ENCODE peak calls at places on chromosome 21, in nine cellular contexts. P is fibroblast of the aortic adventitia, H is GM12878, U is heart left ventricle, V is mammary epithelial cell, E is brain microvascular endothelial cell, F is thoracic aorta, M is A549, A is lung. Y is an unnamed sample.

GRCh38 chr21:29347274-29347681 is 48.6 kb downstream of the BACH1 start:
- DNase-seq in A (no peak), F (no peak), U (no peak), E (no peak), M (no peak), P (no peak), V (no peak), H (no peak), Y (no peak)

GRCh38 chr21:46424621-46425020 is 34.1 kb upstream of the DIP2A start:
- DNase-seq in H (no peak), M (no peak), V (no peak), U (no peak), F (no peak), P (no peak), A (no peak), E (no peak), Y (no peak)

GRCh38 chr21:29217818-29218252 is 80.9 kb upstream of the BACH1 start:
- DNase-seq in A (no peak), P (peak; percentile 98), E (peak; percentile 93), V (peak; percentile 94), F (no peak), H (no peak), U (no peak), M (peak; percentile 86), Y (no peak)

GRCh38 chr21:33481314-33481943 is 1.7 kb upstream of the TMEM50B start:
- DNase-seq in F (no peak), P (no peak), U (no peak), M (no peak), H (no peak), V (no peak), E (no peak), A (no peak), Y (no peak)

GRCh38 chr21:18498428-18498827 is 94.8 kb upstream of the TMPRSS15 start:
- DNase-seq in E (no peak), P (no peak), M (no peak), U (no peak), A (no peak), H (no peak), F (no peak), V (no peak), Y (no peak)

GRCh38 chr21:38741092-38741975 is 64.4 kb upstream of the ETS2 start:
- DNase-seq in E (no peak), H (no peak), M (no peak), F (no peak), P (no peak), U (no peak), V (no peak), A (no peak), Y (no peak)

GRCh38 chr21:17554619-17555472 is 42.0 kb downstream of the CXADR start:
- DNase-seq in P (peak; percentile 16), F (no peak), E (no peak), M (peak; percentile 27), H (no peak), V (no peak), U (no peak), A (no peak), Y (no peak)

GRCh38 chr21:16912075-16912474 is 600.8 kb upstream of the CXADR start:
- DNase-seq in M (no peak), E (peak; percentile 5), V (no peak), F (no peak), U (no peak), P (peak; percentile 52), H (no peak), A (no peak), Y (no peak)

GRCh38 chr21:35020902-35021301 is 28.2 kb downstream of the RUNX1 start:
- DNase-seq in F (no peak), H (no peak), E (no peak), M (no peak), P (peak; percentile 49), V (peak; percentile 51), U (no peak), A (no peak), Y (no peak)

GRCh38 chr21:39911286-39911685 is 44.0 kb downstream of the PCP4 start:
- DNase-seq in E (no peak), H (no peak), F (no peak), M (no peak), V (no peak), U (no peak), P (no peak), A (no peak), Y (no peak)

GRCh38 chr21:30719401-30719800 is 824 bp upstream of the KRTAP21-3 start:
- DNase-seq in U (no peak), V (peak; percentile 45), M (no peak), P (no peak), H (no peak), F (no peak), A (no peak), E (no peak), Y (no peak)

GRCh38 chr21:34351786-34352241 is 12.0 kb upstream of the KCNE2 start:
- DNase-seq in A (no peak), V (no peak), F (no peak), P (peak; percentile 34), H (peak; percentile 28), U (peak; percentile 43), M (peak; percentile 34), E (peak; percentile 41), Y (no peak)

GRCh38 chr21:45136927-45137611 is 62.7 kb downstream of the ADARB1 start:
- DNase-seq in U (peak; percentile 85), E (peak; percentile 87), F (peak; percentile 58), A (peak; percentile 75), P (peak; percentile 90), H (no peak), V (peak; percentile 69), M (peak; percentile 78), Y (peak; percentile 70)

GRCh38 chr21:23531444-23531843 is 2075.8 kb downstream of the MRPL39 start:
- DNase-seq in E (no peak), H (no peak), A (no peak), P (no peak), U (no peak), F (no peak), M (no peak), V (no peak), Y (no peak)

GRCh38 chr21:22125581-22125980 is 1127.4 kb downstream of the NCAM2 start:
- DNase-seq in M (no peak), A (no peak), F (no peak), P (no peak), H (no peak), V (no peak), E (no peak), U (no peak), Y (no peak)

GRCh38 chr21:22115746-22116145 is 1117.5 kb downstream of the NCAM2 start:
- DNase-seq in F (no peak), A (no peak), P (no peak), U (no peak), E (no peak), M (no peak), H (no peak), V (no peak), Y (no peak)

DNA sequence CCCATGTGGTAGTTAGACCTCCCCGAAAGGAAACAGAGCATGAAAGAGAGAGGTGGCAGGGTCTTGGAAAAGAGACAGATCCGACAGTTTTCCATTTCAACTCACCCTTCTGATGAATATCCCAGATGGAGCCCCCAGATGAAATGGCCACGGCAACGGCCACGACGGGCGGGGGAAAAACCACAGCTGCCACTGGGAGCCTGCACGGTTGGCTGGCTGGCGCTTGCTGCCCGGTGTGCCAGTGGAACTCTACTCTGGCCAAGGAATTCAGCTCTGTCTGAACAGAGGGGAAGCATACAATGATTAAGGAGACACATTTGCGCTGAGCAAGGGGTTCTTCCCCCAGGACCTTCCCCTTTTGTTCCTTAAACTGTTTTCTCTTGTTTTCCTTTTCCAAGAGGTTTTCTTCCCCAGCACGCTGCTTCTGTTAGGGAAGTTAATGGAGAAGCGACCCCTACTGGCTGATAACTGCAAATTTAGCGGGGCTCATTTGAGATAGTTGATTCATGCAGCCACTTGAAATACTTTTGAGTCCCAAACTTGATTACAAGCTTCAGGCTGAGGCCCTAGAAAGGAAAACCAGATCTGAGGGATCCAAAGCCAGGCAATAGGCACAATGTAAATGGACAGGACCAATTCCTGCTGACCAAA is 1122.5 kb downstream of the NCAM2 start:
- DNase-seq in A (no peak), H (no peak), U (no peak), E (no peak), V (no peak), P (peak; percentile 0), F (no peak), M (peak; percentile 2), Y (no peak)
- TF ChIP-seq CTCF in A (no peak), H (no peak), U (no peak), E (peak; percentile 56), V (no peak), P (no peak), F (no peak), M (no peak), Y (no peak)

DNA sequence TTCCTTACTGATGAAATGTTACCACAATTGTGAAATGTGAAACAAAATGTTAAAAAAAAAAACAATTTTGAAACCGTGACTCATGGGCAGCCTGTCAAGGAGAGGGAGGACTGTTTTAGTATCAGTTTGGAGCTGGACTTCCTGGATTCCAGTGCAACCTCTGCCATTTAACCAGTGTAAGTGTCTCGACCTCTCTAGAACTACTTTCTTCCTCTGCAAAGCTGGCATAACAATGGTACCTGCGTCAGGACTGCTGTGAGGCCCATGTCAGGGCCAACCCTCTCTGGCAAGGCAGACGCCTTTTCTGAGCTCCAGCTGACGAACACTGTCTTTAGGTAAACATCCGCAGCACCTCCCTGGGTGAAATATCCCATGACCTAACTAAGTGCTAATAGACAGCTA is 20.9 kb downstream of the URB1 start:
- DNase-seq in E (peak; percentile 49), M (peak; percentile 56), P (peak; percentile 90), A (no peak), V (peak; percentile 73), H (no peak), U (no peak), F (no peak), Y (no peak)
- TF ChIP-seq CTCF in E (no peak), M (no peak), P (no peak), A (no peak), V (no peak), H (no peak), U (no peak), F (no peak), Y (no peak)

GRCh38 chr21:31786164-31786920 is 54.4 kb upstream of the SCAF4 start:
- DNase-seq in E (no peak), A (peak; percentile 32), U (no peak), P (no peak), F (no peak), V (no peak), M (no peak), H (no peak), Y (no peak)

GRCh38 chr21:31777857-31778256 is 45.9 kb upstream of the SCAF4 start:
- DNase-seq in E (no peak), H (no peak), M (no peak), A (no peak), V (no peak), P (no peak), F (no peak), U (no peak), Y (no peak)

GRCh38 chr21:31781737-31782136 is 49.8 kb upstream of the SCAF4 start:
- DNase-seq in E (peak; percentile 27), V (no peak), A (peak; percentile 31), P (peak; percentile 63), H (no peak), M (peak; percentile 4), F (peak; percentile 21), U (peak; percentile 27), Y (no peak)

GRCh38 chr21:31780944-31781343 is 49.0 kb upstream of the SCAF4 start:
- DNase-seq in V (peak; percentile 49), U (no peak), A (no peak), M (peak; percentile 10), F (no peak), E (no peak), H (no peak), P (no peak), Y (no peak)
- TF ChIP-seq CTCF in V (peak; percentile 33), U (peak; percentile 12), A (no peak), M (peak; percentile 27), F (no peak), E (no peak), H (peak; percentile 32), P (no peak), Y (peak; percentile 43)

GRCh38 chr21:43194303-43195130 is 25.7 kb downstream of the CRYAA start:
- DNase-seq in P (no peak), E (no peak), F (no peak), H (no peak), U (peak; percentile 19), V (no peak), M (no peak), A (no peak), Y (no peak)
- TF ChIP-seq CTCF in P (no peak), E (no peak), F (no peak), H (no peak), U (no peak), V (no peak), M (no peak), A (no peak), Y (no peak)

Y was measured in D721Med.